ENCODE peak calls at places on chromosomes 6 and 20, in four cellular contexts. B is HepG2, K is K562, H is GM12878. Z is an unnamed sample.

GRCh38 chr6:75849329-75850025 is 100.4 kb downstream of the MYO6 start:
- DNase-seq in B (no peak), K (no peak), H (no peak), Z (no peak)

GRCh38 chr6:140462495-140463311 is 1088.3 kb upstream of the CITED2 start:
- DNase-seq in B (no peak), K (no peak), H (no peak), Z (no peak)

GRCh38 chr6:39688494-39688893 is 36.7 kb downstream of the KIF6 start:
- DNase-seq in B (no peak), K (no peak), H (no peak), Z (no peak)

GRCh38 chr6:130409394-130410095 is 43.7 kb downstream of the TMEM200A start:
- DNase-seq in B (no peak), K (no peak), H (no peak), Z (no peak)

GRCh38 chr6:33693186-33694158 is 18.0 kb downstream of the UQCC2 start:
- DNase-seq in B (no peak), K (no peak), H (no peak), Z (no peak)

GRCh38 chr6:45613678-45614077 is 235.9 kb upstream of the SUPT3H start:
- DNase-seq in B (no peak), K (no peak), H (no peak), Z (no peak)

GRCh38 chr20:63898882-63899558 is 4.1 kb downstream of the DNAJC5 start:
- DNase-seq in B (no peak), K (peak; percentile 45), H (no peak), Z (no peak)

GRCh38 chr6:158027590-158028285 is 46.1 kb downstream of the SYNJ2 start:
- DNase-seq in B (no peak), K (no peak), H (no peak), Z (no peak)

GRCh38 chr6:137217801-137218472 is 1.2 kb downstream of the IFNGR1 start:
- DNase-seq in B (peak; percentile 75), K (peak; percentile 66), H (no peak), Z (no peak)

GRCh38 chr6:112269165-112269564 is 14.8 kb upstream of the LAMA4 start:
- DNase-seq in B (no peak), K (no peak), H (no peak), Z (no peak)

GRCh38 chr6:1622220-1622841 is 12.6 kb downstream of the FOXC1 start:
- DNase-seq in B (no peak), K (no peak), H (no peak), Z (no peak)

GRCh38 chr6:168182908-168183612 is 104.0 kb upstream of the FRMD1 start:
- DNase-seq in B (no peak), K (no peak), H (no peak), Z (no peak)

GRCh38 chr6:119552016-119552415 is 202.5 kb upstream of the MAN1A1 start:
- DNase-seq in B (no peak), K (no peak), H (no peak), Z (no peak)

GRCh38 chr20:58017970-58018530 is 210.4 kb downstream of the ANKRD60 start:
- DNase-seq in B (no peak), K (no peak), H (no peak), Z (no peak)

GRCh38 chr6:25122622-25123237 is 156.4 kb upstream of the CARMIL1 start:
- DNase-seq in B (no peak), K (no peak), H (no peak), Z (no peak)

GRCh38 chr6:27617700-27618689 is 145.1 kb upstream of the ZNF184 start:
- DNase-seq in B (no peak), K (peak; percentile 81), H (no peak), Z (peak; percentile 60)

GRCh38 chr20:5848711-5849505 is 98.7 kb downstream of the SHLD1 start:
- DNase-seq in B (no peak), K (no peak), H (peak; percentile 24), Z (no peak)

GRCh38 chr6:151757506-151757955 is 50.0 kb upstream of the ESR1 start:
- DNase-seq in B (peak; percentile 29), K (no peak), H (peak; percentile 69), Z (no peak)

GRCh38 chr6:32046450-32047083 is 8.4 kb downstream of the CYP21A2 start:
- DNase-seq in B (peak; percentile 31), K (peak; percentile 40), H (no peak), Z (no peak)

GRCh38 chr6:3291987-3292386 is 33.2 kb downstream of the PSMG4 start:
- DNase-seq in B (no peak), K (peak; percentile 83), H (no peak), Z (peak; percentile 2)

GRCh38 chr6:36627141-36627540 is 33.0 kb downstream of the SRSF3 start:
- DNase-seq in B (no peak), K (no peak), H (no peak), Z (no peak)

GRCh38 chr20:14956538-14956937 is 619.1 kb upstream of the FLRT3 start:
- DNase-seq in B (no peak), K (no peak), H (no peak), Z (no peak)

GRCh38 chr20:62337558-62338293 is 29.4 kb downstream of the LAMA5 start:
- DNase-seq in B (no peak), K (no peak), H (peak; percentile 36), Z (no peak)

GRCh38 chr20:26276811-26277210 is 580.2 kb upstream of the ZNF337 start:
- DNase-seq in B (no peak), K (peak; percentile 1), H (no peak), Z (peak; percentile 32)

GRCh38 chr6:54244430-54244829 is 63.8 kb upstream of the TINAG start:
- DNase-seq in B (peak; percentile 18), K (no peak), H (no peak), Z (no peak)

GRCh38 chr20:37323985-37324384 is 22.0 kb upstream of the SRC start:
- DNase-seq in B (no peak), K (no peak), H (no peak), Z (no peak)

GRCh38 chr6:108902389-108902792 is 54.2 kb downstream of the ARMC2 start:
- DNase-seq in B (no peak), K (no peak), H (no peak), Z (no peak)

GRCh38 chr6:131013495-131013894 is 49.5 kb downstream of the EPB41L2 start:
- DNase-seq in B (no peak), K (no peak), H (no peak), Z (no peak)

GRCh38 chr20:53161073-53161472 is 188.9 kb downstream of the TSHZ2 start:
- DNase-seq in B (no peak), K (no peak), H (no peak), Z (no peak)

GRCh38 chr20:53163486-53163885 is 191.3 kb downstream of the TSHZ2 start:
- DNase-seq in B (no peak), K (peak; percentile 46), H (no peak), Z (no peak)

GRCh38 chr20:53161473-53161872 is 189.3 kb downstream of the TSHZ2 start:
- DNase-seq in B (no peak), K (no peak), H (no peak), Z (no peak)

GRCh38 chr20:53164072-53164471 is 191.9 kb downstream of the TSHZ2 start:
- DNase-seq in B (no peak), K (no peak), H (no peak), Z (no peak)

DNA sequence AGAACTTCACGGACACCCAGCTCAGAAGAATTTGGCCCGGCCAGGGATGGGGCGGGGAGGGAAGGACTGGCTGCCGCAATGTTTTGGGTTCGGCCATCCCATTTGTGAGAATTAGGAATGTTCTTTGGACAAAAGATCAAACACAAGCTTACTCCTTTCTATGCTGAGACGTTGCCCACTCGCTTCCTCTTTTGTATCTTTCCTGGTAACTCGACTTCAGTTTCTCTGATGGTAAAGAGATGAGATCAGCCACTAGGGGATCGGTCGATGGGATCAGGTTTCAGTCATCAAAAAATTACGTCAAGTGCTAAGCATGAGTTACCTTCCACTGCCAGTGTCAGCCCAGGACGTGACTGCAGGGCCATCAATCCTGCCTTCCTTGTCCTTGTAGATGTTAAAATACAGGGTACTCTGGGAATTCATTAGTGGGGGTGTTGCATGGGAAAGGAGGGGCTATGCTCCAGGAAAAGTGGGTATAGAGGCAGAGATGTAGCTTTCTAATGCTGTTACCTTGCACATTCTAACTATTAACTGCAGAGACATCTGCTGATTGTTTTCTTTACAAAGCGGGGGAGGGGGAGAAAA is 190.2 kb downstream of the TSHZ2 start:
- DNase-seq in B (no peak), K (peak; percentile 84), H (no peak), Z (peak; percentile 29)
- TF ChIP-seq ETV6 in B (no peak), K (no peak), H (no peak), Z (no peak)

GRCh38 chr20:49219091-49219923 is at the start of gene DDX27:
- DNase-seq in B (peak; percentile 99), K (peak; percentile 99), H (peak; percentile 99), Z (peak; percentile 97)
- TF ChIP-seq ETV6 in B (peak; percentile 70), K (no peak), H (no peak), Z (peak; percentile 90)

GRCh38 chr6:16470502-16471221 is 232.3 kb downstream of the GMPR start:
- DNase-seq in B (no peak), K (no peak), H (no peak), Z (no peak)
- TF ChIP-seq ETV6 in B (no peak), K (no peak), H (no peak), Z (no peak)

DNA sequence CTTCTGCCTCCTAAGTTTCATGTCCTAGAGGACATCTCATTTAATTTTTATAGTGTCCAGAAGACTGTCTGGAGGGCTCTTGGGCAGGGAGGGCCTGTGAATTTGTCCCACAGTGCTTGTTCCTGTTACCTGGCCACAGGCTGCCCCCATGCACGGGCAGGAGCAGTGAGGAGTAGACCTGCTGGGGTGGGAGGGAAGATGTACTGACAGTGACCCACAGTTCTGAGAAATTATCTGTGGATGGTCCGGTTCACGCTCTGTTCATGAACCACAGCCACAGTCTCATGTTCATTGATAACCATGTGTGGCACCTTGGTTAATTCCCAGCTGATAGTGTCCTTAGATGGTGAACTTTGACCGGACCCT is 18.8 kb upstream of the ZNF831 start:
- DNase-seq in B (no peak), K (no peak), H (no peak), Z (no peak)
- TF ChIP-seq ETV6 in B (no peak), K (no peak), H (no peak), Z (no peak)

GRCh38 chr6:100304575-100304974 is 160.1 kb downstream of the SIM1 start:
- DNase-seq in B (no peak), K (peak; percentile 13), H (no peak), Z (no peak)
- TF ChIP-seq ETV6 in B (no peak), K (no peak), H (no peak), Z (no peak)

GRCh38 chr6:153625089-153625488 is 414.0 kb upstream of the OPRM1 start:
- DNase-seq in B (no peak), K (no peak), H (no peak), Z (no peak)
- TF ChIP-seq ETV6 in B (no peak), K (no peak), H (no peak), Z (no peak)

GRCh38 chr20:52783769-52784168 is 188.4 kb upstream of the TSHZ2 start:
- DNase-seq in B (peak; percentile 30), K (peak; percentile 39), H (no peak), Z (peak; percentile 62)

GRCh38 chr20:52791091-52791490 is 181.1 kb upstream of the TSHZ2 start:
- DNase-seq in B (no peak), K (no peak), H (no peak), Z (no peak)

GRCh38 chr20:52789716-52790115 is 182.4 kb upstream of the TSHZ2 start:
- DNase-seq in B (no peak), K (no peak), H (no peak), Z (no peak)

DNA sequence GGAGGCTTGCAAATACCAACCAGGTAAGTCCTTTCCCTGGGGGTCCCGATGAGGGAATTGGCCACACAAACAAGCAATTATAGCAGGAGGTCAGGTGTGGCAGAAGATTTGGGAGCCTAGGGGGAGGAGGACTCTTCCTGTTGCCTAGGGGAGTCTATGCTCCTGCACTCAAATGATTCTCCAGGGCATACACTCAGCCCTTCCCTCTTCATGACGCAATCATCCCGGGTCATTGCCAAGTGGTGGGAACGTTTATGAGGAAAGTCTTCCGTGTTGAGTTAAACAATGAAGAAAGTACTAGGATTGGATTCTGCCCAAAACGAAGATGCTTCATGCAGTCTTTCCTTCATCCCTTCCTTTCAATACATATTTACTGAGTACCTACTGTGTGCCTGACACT is 186.5 kb upstream of the TSHZ2 start:
- DNase-seq in B (no peak), K (no peak), H (no peak), Z (no peak)
- TF ChIP-seq ETV6 in B (no peak), K (no peak), H (no peak), Z (no peak)